ENCODE peak calls at places on chromosomes 6 and 20, in five cellular contexts. Y is NAMALWA, M is osteocyte, W is T-helper 2 cell, K is GM23338. G is an unnamed sample.

GRCh38 chr6:75296811-75297779 is 12.5 kb upstream of the TMEM30A start:
- DNase-seq in Y (peak), M (no peak), W (peak), K (peak), G (no peak)

GRCh38 chr6:31898200-31899011 is 908 bp upstream of the EHMT2 start:
- DNase-seq in Y (peak), M (no peak), W (peak), K (peak), G (no peak)

GRCh38 chr6:148831064-148831463 is 84.2 kb downstream of the UST start:
- DNase-seq in Y (no peak), M (no peak), W (peak), K (no peak), G (no peak)

GRCh38 chr20:6686171-6686570 is 81.3 kb upstream of the BMP2 start:
- DNase-seq in Y (no peak), M (no peak), W (no peak), K (no peak), G (no peak)

GRCh38 chr6:1987640-1988039 is 257.8 kb downstream of the GMDS start:
- DNase-seq in Y (no peak), M (no peak), W (no peak), K (no peak), G (no peak)

GRCh38 chr6:112360498-112360897 is 13.4 kb downstream of the RFPL4B start:
- DNase-seq in Y (no peak), M (no peak), W (no peak), K (no peak), G (no peak)

GRCh38 chr20:8399963-8400362 is 267.9 kb downstream of the PLCB1 start:
- DNase-seq in Y (peak), M (no peak), W (peak), K (no peak), G (no peak)

GRCh38 chr6:89999154-89999553 is 104.9 kb downstream of the GJA10 start:
- DNase-seq in Y (no peak), M (no peak), W (no peak), K (no peak), G (no peak)

GRCh38 chr6:125165256-125165655 is 11.7 kb downstream of the TPD52L1 start:
- DNase-seq in Y (no peak), M (no peak), W (no peak), K (no peak), G (no peak)

GRCh38 chr6:90940812-90941481 is 354.1 kb upstream of the MAP3K7 start:
- DNase-seq in Y (peak), M (no peak), W (peak), K (peak), G (no peak)

GRCh38 chr6:40723967-40724366 is 136.8 kb upstream of the LRFN2 start:
- DNase-seq in Y (no peak), M (no peak), W (no peak), K (no peak), G (no peak)

GRCh38 chr6:159961523-159961922 is 7.4 kb upstream of the IGF2R start:
- DNase-seq in Y (no peak), M (no peak), W (no peak), K (no peak), G (no peak)

GRCh38 chr20:61594198-61594597 is 342.1 kb downstream of the CDH4 start:
- DNase-seq in Y (no peak), M (no peak), W (no peak), K (no peak), G (no peak)

GRCh38 chr6:131982740-131983259 is 31.6 kb upstream of the CCN2 start:
- DNase-seq in Y (no peak), M (no peak), W (no peak), K (no peak), G (no peak)

GRCh38 chr6:21846541-21847451 is 253.2 kb downstream of the SOX4 start:
- DNase-seq in Y (peak), M (no peak), W (peak), K (peak), G (no peak)

GRCh38 chr20:38134427-38135281 is 30.4 kb downstream of the TGM2 start:
- DNase-seq in Y (no peak), M (no peak), W (peak), K (peak), G (no peak)

GRCh38 chr20:63168861-63169260 is 47.1 kb downstream of the YTHDF1 start:
- DNase-seq in Y (no peak), M (no peak), W (no peak), K (no peak), G (no peak)

GRCh38 chr6:88573971-88574370 is 389.4 kb downstream of the RNGTT start:
- DNase-seq in Y (no peak), M (peak), W (no peak), K (no peak), G (no peak)

GRCh38 chr6:137589067-137589848 is 95.1 kb upstream of the OLIG3 start:
- DNase-seq in Y (peak), M (no peak), W (peak), K (peak), G (no peak)

GRCh38 chr20:23092861-23093543 is 6.9 kb upstream of the CD93 start:
- DNase-seq in Y (no peak), M (no peak), W (peak), K (no peak), G (no peak)

GRCh38 chr20:47348539-47349142 is 7.9 kb downstream of the ZMYND8 start:
- DNase-seq in Y (no peak), M (no peak), W (no peak), K (no peak), G (no peak)

GRCh38 chr20:2840967-2841531 is 504 bp downstream of the VPS16 start:
- DNase-seq in Y (no peak), M (no peak), W (peak), K (peak), G (peak)

GRCh38 chr6:127582777-127583462 is 5.9 kb downstream of the C6orf58 start:
- DNase-seq in Y (no peak), M (no peak), W (no peak), K (no peak), G (no peak)

GRCh38 chr6:148629197-148629909 is 117.5 kb upstream of the UST start:
- DNase-seq in Y (no peak), M (no peak), W (peak), K (peak), G (no peak)

GRCh38 chr6:155228549-155229166 is 35.2 kb upstream of the CLDN20 start:
- DNase-seq in Y (no peak), M (no peak), W (no peak), K (no peak), G (no peak)

GRCh38 chr6:159463440-159463839 is 229.6 kb downstream of the SOD2 start:
- DNase-seq in Y (peak), M (no peak), W (peak), K (peak), G (no peak)

GRCh38 chr20:35006009-35006408 is 50.3 kb downstream of the MYH7B start:
- DNase-seq in Y (no peak), M (no peak), W (no peak), K (no peak), G (no peak)

GRCh38 chr20:58075980-58076749 is 152.3 kb downstream of the ANKRD60 start:
- DNase-seq in Y (no peak), M (peak), W (no peak), K (no peak), G (peak)

GRCh38 chr6:158910484-158911075 is 89.4 kb downstream of the RSPH3 start:
- DNase-seq in Y (peak), M (no peak), W (peak), K (peak), G (no peak)

GRCh38 chr20:19649041-19649440 is 109.0 kb upstream of the RIN2 start:
- DNase-seq in Y (peak), M (no peak), W (no peak), K (no peak), G (no peak)

GRCh38 chr6:75932067-75932466 is 140.4 kb downstream of the IMPG1 start:
- DNase-seq in Y (peak), M (no peak), W (no peak), K (peak), G (no peak)

GRCh38 chr6:154370545-154370944 is 13.9 kb upstream of the IPCEF1 start:
- DNase-seq in Y (peak), M (peak), W (peak), K (peak), G (no peak)

GRCh38 chr20:50286609-50287008 is 96.0 kb downstream of the CEBPB start:
- DNase-seq in Y (peak), M (no peak), W (peak), K (no peak), G (peak)

GRCh38 chr6:134464690-134465411 is 146.9 kb upstream of the SGK1 start:
- DNase-seq in Y (no peak), M (no peak), W (peak), K (peak), G (no peak)

GRCh38 chr6:132388291-132388690 is 13.0 kb downstream of the MOXD1 start:
- DNase-seq in Y (no peak), M (no peak), W (no peak), K (no peak), G (no peak)